ENCODE peak calls at places on chromosomes 5 and 9, in four cellular contexts. X is WTC11, D is SK-N-SH, U is HepG2. A is an unnamed sample.

GRCh38 chr5:56175465-56175864 is 57.7 kb downstream of the ANKRD55 start:
- DNase-seq in X (no peak), D (no peak), U (no peak), A (no peak)

GRCh38 chr5:116848974-116849586 is 274.5 kb upstream of the SEMA6A start:
- DNase-seq in X (no peak), D (no peak), U (peak; percentile 72), A (no peak)

GRCh38 chr5:150358261-150359095 is 981 bp downstream of the TCOF1 start:
- DNase-seq in D (no peak), U (peak; percentile 70), X (no peak), A (no peak)

GRCh38 chr5:173328896-173329369 is 719 bp upstream of the STC2 start:
- DNase-seq in U (peak; percentile 64), D (no peak), X (peak; percentile 70), A (no peak)

GRCh38 chr5:143086851-143087637 is 316.4 kb downstream of the NR3C1 start:
- DNase-seq in U (peak; percentile 17), X (no peak), D (no peak), A (no peak)

GRCh38 chr9:72185561-72185960 is 36.3 kb downstream of the GDA start:
- DNase-seq in X (no peak), U (no peak), D (no peak), A (no peak)

GRCh38 chr9:92289708-92290390 is 3.6 kb downstream of the IARS1 start:
- DNase-seq in U (no peak), X (no peak), D (no peak), A (no peak)

GRCh38 chr9:77899679-77900354 is 131.8 kb downstream of the GNAQ start:
- DNase-seq in D (no peak), X (no peak), U (no peak), A (no peak)

GRCh38 chr9:130682490-130683121 is 11.0 kb upstream of the EXOSC2 start:
- DNase-seq in U (peak; percentile 62), X (peak; percentile 79), D (peak; percentile 89), A (peak; percentile 77)

GRCh38 chr5:74017112-74017511 is 391.1 kb downstream of the ARHGEF28 start:
- DNase-seq in D (no peak), X (no peak), U (no peak), A (no peak)

GRCh38 chr5:14706615-14707021 is 42.1 kb downstream of the OTULIN start:
- DNase-seq in D (peak; percentile 45), X (no peak), U (no peak), A (no peak)

GRCh38 chr5:175092691-175093090 is 351.3 kb downstream of the DRD1 start:
- DNase-seq in U (no peak), X (no peak), D (no peak), A (no peak)

GRCh38 chr5:135821802-135822201 is 12.7 kb upstream of the SLC25A48 start:
- DNase-seq in D (no peak), X (no peak), U (no peak), A (no peak)
- TF ChIP-seq FOXJ3 in D (no peak), X (no peak), U (no peak), A (no peak)

DNA sequence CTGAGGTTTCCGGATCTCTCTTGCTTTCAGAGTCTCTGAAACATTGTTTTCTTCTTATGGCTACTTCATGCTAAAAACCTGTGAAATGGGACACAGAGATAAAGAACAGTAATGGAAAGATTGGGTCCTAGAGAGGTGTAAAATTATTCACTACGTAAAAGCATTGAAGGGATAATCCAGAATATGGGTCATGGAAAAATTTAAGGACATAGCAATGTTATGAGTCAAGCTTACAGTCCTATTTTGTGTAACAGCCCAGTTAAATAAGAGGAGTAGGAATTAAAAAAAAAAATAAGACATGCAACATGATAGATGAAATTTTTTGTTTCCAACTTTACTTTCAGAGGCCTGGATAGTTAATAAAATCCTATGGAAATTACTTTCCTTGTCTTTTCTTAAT is 61.9 kb upstream of the ELL2 start:
- DNase-seq in U (no peak), D (no peak), X (no peak), A (no peak)
- TF ChIP-seq FOXJ3 in U (no peak), D (no peak), X (no peak), A (no peak)

GRCh38 chr9:96875460-96876142 is 21.3 kb upstream of the ZNF782 start:
- DNase-seq in D (peak; percentile 88), U (peak; percentile 96), X (peak; percentile 94), A (no peak)
- TF ChIP-seq FOXJ3 in D (no peak), U (peak; percentile 60), X (no peak), A (no peak)

GRCh38 chr5:122844916-122845252 is 529 bp upstream of the SNX24 start:
- DNase-seq in X (no peak), U (no peak), D (no peak), A (no peak)
- TF ChIP-seq FOXJ3 in X (no peak), U (no peak), D (no peak), A (no peak)

GRCh38 chr5:60803712-60804111 is 40.4 kb downstream of the ELOVL7 start:
- DNase-seq in U (no peak), X (no peak), D (no peak), A (no peak)

GRCh38 chr5:60805470-60805869 is 38.6 kb downstream of the ELOVL7 start:
- DNase-seq in U (no peak), D (no peak), X (no peak), A (no peak)

GRCh38 chr5:60810438-60811085 is 33.5 kb downstream of the ELOVL7 start:
- DNase-seq in U (peak; percentile 61), D (no peak), X (no peak), A (no peak)

GRCh38 chr5:60810036-60810435 is 34.0 kb downstream of the ELOVL7 start:
- DNase-seq in X (no peak), D (no peak), U (no peak), A (no peak)

GRCh38 chr5:60806591-60807243 is 37.4 kb downstream of the ELOVL7 start:
- DNase-seq in U (no peak), D (no peak), X (peak; percentile 26), A (no peak)
- TF ChIP-seq FOXJ3 in U (no peak), D (no peak), X (no peak), A (no peak)

DNA sequence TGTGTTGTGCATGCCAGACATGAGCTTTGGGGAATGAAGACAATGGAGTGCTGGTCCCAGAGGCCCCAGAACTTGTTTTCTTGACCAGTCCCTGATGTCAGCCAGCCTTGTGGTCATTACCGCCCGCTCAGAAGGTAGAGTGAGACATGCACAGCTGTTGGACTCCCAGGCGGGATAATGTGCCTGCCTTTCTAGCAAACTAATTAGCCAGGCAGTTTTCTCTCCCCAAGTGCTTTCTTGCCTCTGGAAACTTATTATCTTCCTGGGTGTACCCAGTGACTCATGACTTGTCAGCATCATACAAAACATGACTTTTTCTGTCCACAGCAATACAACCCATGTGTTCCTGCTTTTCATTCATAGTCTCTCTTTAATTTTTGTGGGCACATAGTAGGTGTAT is 131.1 kb downstream of the RMI1 start:
- DNase-seq in U (no peak), X (no peak), D (no peak), A (no peak)
- TF ChIP-seq FOXJ3 in U (no peak), X (no peak), D (no peak), A (no peak)

GRCh38 chr5:91128604-91129003 is 254.5 kb downstream of the ARRDC3 start:
- DNase-seq in U (no peak), X (no peak), D (no peak), A (no peak)
- TF ChIP-seq FOXJ3 in U (no peak), X (no peak), D (no peak), A (no peak)

A was measured in K562.